ENCODE peak calls at places on chromosome 22, in five cellular contexts. H, W, U, B and P are unnamed samples.

GRCh38 chr22:26892401-26893033 is 235.1 kb downstream of the MIAT start:
- DNase-seq in W (peak), H (no peak), B (no peak), U (no peak), P (peak)

GRCh38 chr22:28414017-28414416 is 265.6 kb downstream of the TTC28 start:
- DNase-seq in B (no peak), U (no peak), H (no peak), W (no peak), P (no peak)

GRCh38 chr22:26883393-26883792 is 226.0 kb downstream of the MIAT start:
- DNase-seq in U (no peak), H (no peak), W (no peak), B (no peak), P (no peak)

GRCh38 chr22:28425211-28425610 is 254.4 kb downstream of the TTC28 start:
- DNase-seq in U (no peak), W (no peak), H (no peak), B (no peak), P (no peak)

GRCh38 chr22:26589845-26590524 is at the start of gene TPST2:
- DNase-seq in B (peak), U (peak), W (peak), H (no peak), P (peak)

GRCh38 chr22:37633693-37634504 is 5.6 kb upstream of the SH3BP1 start:
- DNase-seq in W (peak), B (peak), H (peak), U (peak), P (peak)

GRCh38 chr22:20268350-20269012 is 363 bp upstream of the RTN4R start:
- DNase-seq in U (peak), H (no peak), B (peak), W (peak), P (peak)

GRCh38 chr22:35506259-35506570 is 34.4 kb upstream of the RASD2 start:
- DNase-seq in H (peak), W (no peak), U (peak), B (no peak), P (no peak)

GRCh38 chr22:44084044-44084772 is 60.1 kb downstream of the PARVB start:
- DNase-seq in B (no peak), U (no peak), W (no peak), H (no peak), P (no peak)

GRCh38 chr22:50169774-50170341 is 673 bp upstream of the PANX2 start:
- DNase-seq in W (no peak), B (no peak), H (no peak), U (no peak), P (no peak)

GRCh38 chr22:50171965-50172421 is 1.5 kb downstream of the PANX2 start:
- DNase-seq in H (no peak), B (no peak), W (no peak), U (no peak), P (no peak)

GRCh38 chr22:50171319-50171964 is 911 bp downstream of the PANX2 start:
- DNase-seq in U (no peak), W (no peak), H (no peak), B (no peak), P (no peak)

GRCh38 chr22:50169181-50169759 is 1.3 kb upstream of the PANX2 start:
- DNase-seq in U (no peak), H (no peak), W (no peak), B (no peak), P (no peak)

GRCh38 chr22:50170453-50171318 is at the start of gene PANX2:
- DNase-seq in W (no peak), H (no peak), B (no peak), U (no peak), P (no peak)
- H3K4me3 ChIP-seq in W (peak), H (peak), B (no peak), U (no peak), P (no peak)

DNA sequence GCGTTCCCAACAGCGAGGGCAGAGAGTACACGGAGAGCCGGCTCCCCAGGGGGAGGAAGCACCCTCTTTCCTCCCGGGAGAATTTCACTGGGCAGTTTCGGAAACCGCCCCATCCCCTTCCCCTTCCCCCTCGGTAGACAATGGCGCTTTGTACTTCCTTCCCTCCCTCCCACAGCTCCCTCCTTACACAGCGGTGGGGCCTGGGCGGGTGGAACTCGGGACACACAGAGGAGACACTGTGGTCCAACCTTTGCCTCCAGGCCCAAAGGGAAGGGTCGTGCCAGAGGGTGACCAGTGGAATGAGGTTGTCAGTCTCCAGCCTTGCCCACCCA is 4.3 kb downstream of the SMTN start:
- DNase-seq in B (peak), U (no peak), H (no peak), W (peak), P (no peak)
- TF ChIP-seq CTCF in B (no peak), U (no peak), H (no peak), W (peak), P (no peak)

DNA sequence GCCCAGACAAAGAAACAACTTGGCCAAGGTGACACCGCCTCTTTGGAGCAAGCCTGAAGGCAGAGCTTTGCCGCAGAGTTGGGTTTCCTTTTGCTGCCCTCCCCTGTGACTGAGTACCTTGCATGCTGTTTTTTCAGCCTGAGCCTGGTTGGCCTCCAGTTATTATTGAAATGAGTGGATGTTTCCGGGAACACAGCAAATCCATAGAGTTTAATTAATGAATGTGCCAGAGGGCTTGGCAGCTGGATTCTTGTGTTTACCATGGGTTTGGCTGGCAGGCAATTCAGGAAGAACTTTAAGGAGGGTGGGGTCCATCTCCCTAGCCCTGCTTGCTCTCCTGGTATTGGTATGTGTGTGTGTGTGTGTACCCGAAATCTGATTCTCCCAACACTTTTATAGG is 65.6 kb upstream of the CRYBB3 start:
- DNase-seq in U (no peak), H (no peak), B (no peak), W (peak), P (no peak)
- H3K27ac ChIP-seq in U (no peak), H (no peak), B (peak), W (peak), P (peak)

GRCh38 chr22:49966716-49967332 is 6.3 kb downstream of the PIM3 start:
- DNase-seq in B (peak), H (no peak), W (peak), U (peak), P (peak)
- H3K4me3 ChIP-seq in B (no peak), H (no peak), W (no peak), U (no peak), P (no peak)

GRCh38 chr22:39314251-39314971 is 5.0 kb downstream of the RPL3 start:
- DNase-seq in H (no peak), W (no peak), U (no peak), B (no peak), P (peak)
- TF ChIP-seq CTCF in H (peak), W (no peak), U (peak), B (peak), P (peak)

GRCh38 chr22:50192056-50192824 is 6.5 kb downstream of the TRABD start:
- DNase-seq in B (no peak), U (no peak), H (no peak), W (no peak), P (no peak)

GRCh38 chr22:50194037-50194809 is 6.6 kb upstream of the SELENOO start:
- DNase-seq in H (no peak), W (no peak), B (no peak), U (no peak), P (peak)

GRCh38 chr22:50191041-50191740 is 5.5 kb downstream of the TRABD start:
- DNase-seq in B (no peak), H (no peak), W (peak), U (no peak), P (peak)

GRCh38 chr22:50192825-50193204 is 7.1 kb downstream of the TRABD start:
- DNase-seq in W (peak), H (no peak), U (no peak), B (no peak), P (no peak)

DNA sequence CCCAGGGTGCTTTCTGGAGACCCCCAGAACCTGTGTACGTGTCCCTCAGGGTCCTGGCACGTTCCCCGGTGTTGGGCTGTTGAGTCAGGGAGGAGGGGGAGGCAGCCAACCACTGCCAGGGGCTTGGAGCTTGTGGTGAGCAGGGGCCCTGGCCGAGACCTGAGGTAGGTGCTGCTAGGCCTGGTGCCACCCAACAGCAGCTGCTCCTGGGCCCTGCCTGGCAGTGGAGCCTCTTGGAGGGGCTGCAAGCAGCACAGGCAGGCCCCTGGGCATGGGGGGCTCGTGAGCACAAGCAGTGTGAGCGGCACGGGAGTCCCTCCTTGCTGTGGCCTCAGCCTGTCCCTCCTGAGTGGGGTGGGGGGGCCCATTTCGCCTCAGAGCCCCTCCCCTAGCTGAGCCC is 7.2 kb upstream of the SELENOO start:
- DNase-seq in B (no peak), W (no peak), H (no peak), U (no peak), P (no peak)
- H3K27ac ChIP-seq in B (no peak), W (no peak), H (no peak), U (no peak), P (no peak)

DNA sequence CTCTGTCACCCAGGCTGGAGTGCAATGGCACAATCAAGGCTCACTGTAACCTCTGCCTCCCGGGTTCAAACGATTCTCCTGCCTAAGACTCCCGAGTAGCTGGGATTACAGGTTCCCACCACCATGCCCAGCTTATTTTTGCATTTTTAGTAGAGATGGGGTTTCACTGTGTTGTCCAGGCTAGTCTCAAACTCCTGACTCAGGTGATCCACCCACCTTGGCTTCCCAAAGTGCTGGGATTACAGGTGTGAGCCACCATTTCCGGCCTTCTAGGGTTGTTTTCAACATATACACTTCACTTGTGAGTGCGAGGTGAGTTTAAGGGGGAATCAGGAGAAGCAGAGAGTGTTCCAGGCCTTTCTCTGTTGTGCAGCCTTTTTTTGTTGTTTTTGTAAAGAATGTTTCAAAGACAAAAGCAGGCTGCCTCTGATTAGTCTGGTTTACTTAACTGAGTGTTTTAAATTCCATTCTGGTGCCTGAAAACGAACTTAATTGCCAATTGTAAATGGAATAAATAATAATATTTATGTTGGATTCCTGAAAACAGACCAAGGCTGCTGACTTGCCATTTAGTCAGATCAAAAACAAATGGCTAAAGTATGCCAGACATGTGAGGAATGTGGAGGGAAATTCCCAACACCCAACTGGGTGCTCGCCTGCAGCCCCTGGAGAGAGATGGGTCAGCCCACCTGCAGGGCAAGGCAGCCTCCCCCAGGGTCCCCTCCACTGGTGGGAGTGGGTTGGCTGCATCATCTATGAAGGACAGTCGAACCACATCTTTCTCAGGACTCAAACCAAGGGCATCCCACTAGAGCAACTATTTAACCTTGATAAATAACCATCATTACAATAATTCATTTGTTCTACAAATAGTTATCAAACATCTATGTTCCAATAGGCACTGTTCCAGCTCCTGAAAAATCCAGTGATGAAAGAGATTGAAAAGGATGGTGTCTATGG is 4.6 kb upstream of the RANGAP1 start:
- DNase-seq in B (no peak), H (peak), W (no peak), U (peak), P (no peak)
- H3K4me3 ChIP-seq in B (no peak), H (no peak), W (no peak), U (no peak), P (no peak)

GRCh38 chr22:38700789-38701628 is at the start of gene JOSD1:
- DNase-seq in W (peak), H (peak), B (peak), U (peak), P (peak)
- TF ChIP-seq CTCF in W (peak), H (no peak), B (peak), U (no peak), P (peak)